ENCODE peak calls at places on chromosomes 13 and 19, in eight cellular contexts. Y is transverse colon, A is A549, R is K562, B is tibial nerve, U is stomach, T is upper lobe of left lung, V is SK-N-SH. G is an unnamed sample.

GRCh38 chr13:105142556-105142955 is 1392.9 kb downstream of the EFNB2 start:
- DNase-seq in Y (no peak), A (no peak), R (no peak), B (no peak), U (no peak), T (no peak), V (no peak), G (no peak)

GRCh38 chr19:1867359-1867724 is 4.0 kb upstream of the KLF16 start:
- DNase-seq in Y (no peak), A (no peak), R (no peak), B (no peak), U (no peak), T (no peak), V (no peak), G (no peak)

GRCh38 chr13:48994731-48995130 is 19.0 kb downstream of the FNDC3A start:
- DNase-seq in Y (no peak), A (no peak), R (no peak), B (no peak), U (no peak), T (no peak), V (no peak), G (no peak)

GRCh38 chr19:45496349-45496953 is 396 bp downstream of the RTN2 start:
- DNase-seq in Y (no peak), A (no peak), R (peak; percentile 61), B (no peak), U (no peak), T (no peak), V (peak; percentile 80), G (peak; percentile 70)

GRCh38 chr13:114174529-114174941 is 4.5 kb upstream of the CFAP97D2 start:
- DNase-seq in Y (no peak), A (no peak), R (no peak), B (no peak), U (no peak), T (no peak), V (no peak), G (no peak)

GRCh38 chr19:32388393-32388724 is 17.2 kb upstream of the DPY19L3 start:
- DNase-seq in Y (no peak), A (no peak), R (no peak), B (no peak), U (no peak), T (no peak), V (no peak), G (no peak)

GRCh38 chr13:31042084-31042483 is 109.6 kb downstream of the TEX26 start:
- DNase-seq in Y (no peak), A (no peak), R (no peak), B (no peak), U (no peak), T (no peak), V (no peak), G (no peak)

GRCh38 chr19:33878912-33879810 is 82.5 kb downstream of the KCTD15 start:
- DNase-seq in Y (no peak), A (no peak), R (no peak), B (no peak), U (no peak), T (no peak), V (no peak), G (no peak)

GRCh38 chr19:3544742-3545668 is 6.0 kb downstream of the TEKTIP1 start:
- DNase-seq in Y (peak; percentile 80), A (peak; percentile 65), R (peak; percentile 85), B (peak; percentile 74), U (peak; percentile 82), T (peak; percentile 75), V (peak; percentile 94), G (peak; percentile 82)

GRCh38 chr19:45638930-45639729 is at the start of gene EML2:
- DNase-seq in Y (peak; percentile 80), A (peak; percentile 71), R (peak; percentile 80), B (peak; percentile 7), U (peak; percentile 71), T (peak; percentile 72), V (peak; percentile 15), G (peak; percentile 50)

GRCh38 chr13:112711528-112712265 is 21.9 kb downstream of the ATP11A start:
- DNase-seq in Y (peak; percentile 78), A (peak; percentile 87), R (peak; percentile 94), B (peak; percentile 87), U (peak; percentile 74), T (peak; percentile 93), V (no peak), G (peak; percentile 92)

GRCh38 chr13:48801255-48801654 is 147.5 kb downstream of the CYSLTR2 start:
- DNase-seq in Y (no peak), A (no peak), R (no peak), B (no peak), U (no peak), T (no peak), V (peak; percentile 28), G (no peak)

GRCh38 chr19:17794731-17795494 is at the start of gene B3GNT3:
- DNase-seq in Y (peak; percentile 95), A (peak; percentile 47), R (peak; percentile 56), B (no peak), U (peak; percentile 97), T (peak; percentile 47), V (no peak), G (peak; percentile 56)

DNA sequence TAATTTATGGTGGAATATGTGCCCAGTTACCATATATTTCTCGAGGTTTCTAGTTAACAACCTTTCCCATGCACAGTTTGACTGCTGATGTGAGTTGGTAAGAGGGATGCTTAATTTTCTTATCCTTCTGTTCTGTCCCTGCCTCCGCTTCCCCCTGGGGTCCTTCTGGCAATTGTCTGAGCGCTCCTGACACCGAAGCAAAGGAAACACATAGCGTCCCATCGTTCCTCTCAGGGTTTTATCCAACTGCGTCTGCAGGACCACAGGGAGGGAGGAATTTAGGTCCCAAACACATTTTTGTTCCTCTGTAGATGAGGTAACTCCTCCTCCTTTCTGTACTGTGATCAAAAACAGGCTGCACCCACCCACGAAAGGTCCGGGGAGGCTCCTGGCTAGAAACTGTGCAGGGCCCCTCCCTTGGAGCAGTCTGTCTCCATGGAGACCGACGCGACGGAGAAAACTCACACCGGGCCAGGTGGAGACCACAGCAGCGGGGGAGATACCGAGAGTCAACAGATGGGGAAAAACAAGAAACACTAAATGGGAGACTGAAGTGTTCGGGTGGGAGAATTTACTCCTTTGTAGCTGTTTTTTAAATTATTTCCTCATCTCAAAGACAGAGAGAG is 191.9 kb upstream of the NBEA start:
- DNase-seq in Y (peak; percentile 13), A (no peak), R (no peak), B (no peak), U (no peak), T (no peak), V (peak; percentile 52), G (peak; percentile 71)
- H3K27ac ChIP-seq in Y (no peak overlapping the region), A (no peak overlapping the region), R (no peak overlapping the region), B (no peak overlapping the region), U (no peak overlapping the region), T (no peak overlapping the region), V (no peak overlapping the region), G (no peak overlapping the region)

DNA sequence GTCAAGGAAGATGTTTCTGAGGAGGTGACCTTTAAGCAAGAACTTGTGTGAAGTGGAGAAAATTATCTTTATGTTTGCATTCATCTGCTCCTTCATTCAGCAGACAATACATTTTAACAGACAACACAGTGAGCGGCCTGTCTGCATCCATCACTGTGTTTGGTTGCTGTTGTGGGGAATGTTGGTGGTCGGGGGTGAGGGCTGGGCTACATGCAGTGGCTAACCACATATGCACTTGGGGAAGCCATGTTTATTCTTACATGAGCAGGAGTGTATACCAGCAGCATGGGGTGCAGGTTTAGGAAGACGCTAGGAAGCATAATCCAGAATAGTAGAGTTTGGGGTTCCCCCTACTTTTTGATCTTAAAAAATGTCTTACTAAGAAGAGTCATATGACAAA is 66.4 kb downstream of the DHRS12 start:
- DNase-seq in Y (no peak), A (no peak), R (no peak), B (no peak), U (no peak), T (no peak), V (no peak), G (no peak)
- TF ChIP-seq EP300 in Y (no peak), A (no peak), R (no peak), B (no peak), U (no peak), T (no peak), V (no peak), G (no peak)

GRCh38 chr13:109611912-109612691 is 174.3 kb downstream of the IRS2 start:
- DNase-seq in Y (no peak), A (no peak), R (no peak), B (no peak), U (no peak), T (no peak), V (no peak), G (no peak)

GRCh38 chr13:109608503-109608902 is 177.9 kb downstream of the IRS2 start:
- DNase-seq in Y (no peak), A (no peak), R (no peak), B (no peak), U (no peak), T (no peak), V (no peak), G (no peak)

GRCh38 chr13:109606404-109607028 is 179.9 kb downstream of the IRS2 start:
- DNase-seq in Y (no peak), A (no peak), R (no peak), B (no peak), U (no peak), T (no peak), V (no peak), G (no peak)

GRCh38 chr13:109608032-109608431 is 178.4 kb downstream of the IRS2 start:
- DNase-seq in Y (no peak), A (no peak), R (no peak), B (no peak), U (no peak), T (no peak), V (no peak), G (no peak)

GRCh38 chr13:109610517-109610916 is 175.9 kb downstream of the IRS2 start:
- DNase-seq in Y (peak; percentile 55), A (no peak), R (peak; percentile 12), B (peak; percentile 8), U (peak; percentile 48), T (peak; percentile 59), V (peak; percentile 11), G (peak; percentile 41)
- TF ChIP-seq CTCF in Y (peak; percentile 44), A (no peak), R (peak; percentile 43), B (no peak), U (no peak), T (peak; percentile 39), V (peak; percentile 42), G (no peak)

GRCh38 chr13:46303743-46304385 is 83.2 kb downstream of the RUBCNL start:
- DNase-seq in Y (no peak), A (no peak), R (no peak), B (no peak), U (no peak), T (no peak), V (no peak), G (no peak)

GRCh38 chr13:46307554-46307953 is 79.5 kb downstream of the RUBCNL start:
- DNase-seq in Y (no peak), A (no peak), R (no peak), B (no peak), U (no peak), T (no peak), V (no peak), G (no peak)

GRCh38 chr13:46310066-46310465 is 77.0 kb downstream of the RUBCNL start:
- DNase-seq in Y (no peak), A (no peak), R (no peak), B (no peak), U (no peak), T (no peak), V (no peak), G (no peak)

DNA sequence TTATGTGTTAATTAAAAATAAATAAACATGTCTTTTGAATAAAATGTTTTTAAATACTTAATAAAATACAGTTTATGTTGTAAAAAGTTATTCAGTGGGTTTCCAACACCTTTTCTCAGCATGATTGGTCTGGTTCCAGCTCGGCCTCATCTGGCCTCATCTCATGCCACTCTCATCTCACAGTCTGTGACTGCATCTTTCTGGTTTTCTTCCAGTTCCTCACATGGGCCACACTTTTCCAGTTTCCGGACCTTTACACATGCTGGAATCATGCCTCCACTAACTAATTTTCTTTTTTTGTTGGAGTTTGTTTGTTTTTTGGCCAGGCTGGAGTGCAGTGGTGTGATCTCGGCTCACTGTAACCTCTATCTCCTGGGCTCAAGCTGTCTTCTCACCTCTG is 82.5 kb downstream of the RUBCNL start:
- DNase-seq in Y (no peak), A (no peak), R (no peak), B (no peak), U (no peak), T (no peak), V (no peak), G (no peak)
- H3K27ac ChIP-seq in Y (no peak overlapping the region), A (no peak overlapping the region), R (no peak overlapping the region), B (no peak overlapping the region), U (no peak overlapping the region), T (no peak overlapping the region), V (no peak overlapping the region), G (no peak overlapping the region)

G was measured in ovary.